ENCODE peak calls at places on chromosome 14, in five cellular contexts. R is fibroblast of mammary gland, L is left ventricle myocardium inferior, S is cardiac muscle cell, Q is heart left ventricle. A is an unnamed sample.

GRCh38 chr14:75491376-75491978 is 30.8 kb upstream of the BATF start:
- DNase-seq in Q (no peak), S (no peak), R (no peak), L (no peak), A (no peak)

GRCh38 chr14:87261621-87262020 is 731.4 kb downstream of the GALC start:
- DNase-seq in R (no peak), S (no peak), Q (no peak), L (no peak), A (no peak)

GRCh38 chr14:26765768-26766550 is 168.1 kb upstream of the NOVA1 start:
- DNase-seq in R (peak), S (no peak), Q (peak), L (peak), A (no peak)

GRCh38 chr14:44448816-44449411 is 58.2 kb downstream of the FSCB start:
- DNase-seq in R (no peak), L (no peak), S (no peak), Q (no peak), A (no peak)

GRCh38 chr14:100292301-100292775 is 13.9 kb downstream of the SLC25A29 start:
- DNase-seq in L (no peak), Q (no peak), R (no peak), S (no peak), A (no peak)

GRCh38 chr14:95319312-95320075 is at the start of gene CLMN:
- DNase-seq in L (peak), Q (peak), R (peak), S (peak), A (peak)

GRCh38 chr14:89619616-89620273 is 202.7 kb upstream of the FOXN3 start:
- DNase-seq in S (no peak), Q (no peak), R (no peak), L (no peak), A (no peak)

GRCh38 chr14:73102806-73103497 is 33.4 kb upstream of the PSEN1 start:
- DNase-seq in Q (no peak), L (no peak), R (no peak), S (no peak), A (no peak)

GRCh38 chr14:94341654-94342333 is 18.7 kb upstream of the SERPINA6 start:
- DNase-seq in R (no peak), S (no peak), L (no peak), Q (no peak), A (no peak)

GRCh38 chr14:59221558-59221957 is 33.1 kb downstream of the DAAM1 start:
- DNase-seq in R (peak), S (no peak), L (no peak), Q (no peak), A (no peak)

GRCh38 chr14:93019367-93019843 is 96.3 kb downstream of the ITPK1 start:
- DNase-seq in R (no peak), Q (no peak), S (no peak), L (no peak), A (no peak)

GRCh38 chr14:75301666-75302325 is 23.2 kb downstream of the FOS start:
- DNase-seq in Q (no peak), L (peak), S (no peak), R (peak), A (no peak)

GRCh38 chr14:60618200-60618599 is 31.1 kb downstream of the SIX1 start:
- DNase-seq in Q (no peak), R (no peak), S (no peak), L (no peak), A (no peak)

GRCh38 chr14:54848910-54849309 is 53.7 kb downstream of the GCH1 start:
- DNase-seq in S (no peak), Q (no peak), R (no peak), L (no peak), A (peak)

GRCh38 chr14:60092516-60092915 is 793 bp downstream of the PCNX4 start:
- DNase-seq in L (no peak), S (peak), Q (no peak), R (peak), A (peak)

GRCh38 chr14:31893156-31893813 is 183.8 kb upstream of the ARHGAP5 start:
- DNase-seq in R (no peak), L (no peak), Q (no peak), S (peak), A (peak)

GRCh38 chr14:89598548-89599186 is 181.6 kb upstream of the FOXN3 start:
- DNase-seq in S (no peak), Q (no peak), R (peak), L (no peak), A (no peak)

GRCh38 chr14:100532916-100533630 is 54.1 kb downstream of the BEGAIN start:
- DNase-seq in L (peak), S (no peak), Q (no peak), R (peak), A (no peak)

GRCh38 chr14:94040247-94040646 is 14.1 kb downstream of the OTUB2 start:
- DNase-seq in Q (no peak), L (no peak), S (no peak), R (no peak), A (no peak)

GRCh38 chr14:70257526-70257925 is 68.8 kb upstream of the SLC8A3 start:
- DNase-seq in Q (no peak), L (no peak), R (peak), S (no peak), A (peak)

GRCh38 chr14:104873380-104874055 is 8.4 kb downstream of the CEP170B start:
- DNase-seq in L (no peak), Q (peak), R (no peak), S (no peak), A (no peak)

GRCh38 chr14:100107236-100107635 is 42.0 kb downstream of the EVL start:
- DNase-seq in Q (no peak), L (no peak), S (no peak), R (no peak), A (no peak)

GRCh38 chr14:59358774-59359173 is 106.4 kb downstream of the GPR135 start:
- DNase-seq in S (no peak), L (no peak), R (no peak), Q (no peak), A (no peak)

GRCh38 chr14:88039197-88039596 is 34.3 kb downstream of the GPR65 start:
- DNase-seq in Q (no peak), R (no peak), L (no peak), S (no peak), A (no peak)

GRCh38 chr14:73153272-73153671 is 17.0 kb downstream of the PSEN1 start:
- DNase-seq in L (no peak), R (peak), S (no peak), Q (no peak), A (no peak)

GRCh38 chr14:53432378-53432802 is 279.3 kb upstream of the DDHD1 start:
- DNase-seq in L (no peak), S (peak), R (peak), Q (no peak), A (peak)

GRCh38 chr14:99378782-99379214 is 101.9 kb downstream of the SETD3 start:
- DNase-seq in L (no peak), Q (no peak), S (no peak), R (peak), A (no peak)

GRCh38 chr14:64704743-64705405 is 650 bp downstream of the PLEKHG3 start:
- DNase-seq in S (peak), Q (peak), R (no peak), L (no peak), A (no peak)

GRCh38 chr14:58193542-58193941 is 6.4 kb upstream of the ACTR10 start:
- DNase-seq in S (no peak), L (no peak), Q (no peak), R (peak), A (no peak)

GRCh38 chr14:20873370-20874177 is 17.6 kb upstream of the RNASE3 start:
- DNase-seq in S (peak), Q (peak), L (peak), R (peak), A (peak)

GRCh38 chr14:57364659-57365450 is 25.5 kb upstream of the NAA30 start:
- DNase-seq in L (no peak), R (no peak), Q (no peak), S (no peak), A (peak)

GRCh38 chr14:87869619-87870583 is 123.1 kb downstream of the GALC start:
- DNase-seq in S (no peak), Q (no peak), L (no peak), R (peak), A (no peak)

GRCh38 chr14:38522724-38523123 is 266.8 kb upstream of the CLEC14A start:
- DNase-seq in Q (no peak), R (no peak), S (peak), L (no peak), A (no peak)

GRCh38 chr14:72416081-72416849 is 477.6 kb downstream of the DPF3 start:
- DNase-seq in S (no peak), R (no peak), L (no peak), Q (no peak), A (no peak)

GRCh38 chr14:52080817-52081755 is 12.2 kb upstream of the NID2 start:
- DNase-seq in Q (no peak), S (peak), L (no peak), R (peak), A (no peak)

DNA sequence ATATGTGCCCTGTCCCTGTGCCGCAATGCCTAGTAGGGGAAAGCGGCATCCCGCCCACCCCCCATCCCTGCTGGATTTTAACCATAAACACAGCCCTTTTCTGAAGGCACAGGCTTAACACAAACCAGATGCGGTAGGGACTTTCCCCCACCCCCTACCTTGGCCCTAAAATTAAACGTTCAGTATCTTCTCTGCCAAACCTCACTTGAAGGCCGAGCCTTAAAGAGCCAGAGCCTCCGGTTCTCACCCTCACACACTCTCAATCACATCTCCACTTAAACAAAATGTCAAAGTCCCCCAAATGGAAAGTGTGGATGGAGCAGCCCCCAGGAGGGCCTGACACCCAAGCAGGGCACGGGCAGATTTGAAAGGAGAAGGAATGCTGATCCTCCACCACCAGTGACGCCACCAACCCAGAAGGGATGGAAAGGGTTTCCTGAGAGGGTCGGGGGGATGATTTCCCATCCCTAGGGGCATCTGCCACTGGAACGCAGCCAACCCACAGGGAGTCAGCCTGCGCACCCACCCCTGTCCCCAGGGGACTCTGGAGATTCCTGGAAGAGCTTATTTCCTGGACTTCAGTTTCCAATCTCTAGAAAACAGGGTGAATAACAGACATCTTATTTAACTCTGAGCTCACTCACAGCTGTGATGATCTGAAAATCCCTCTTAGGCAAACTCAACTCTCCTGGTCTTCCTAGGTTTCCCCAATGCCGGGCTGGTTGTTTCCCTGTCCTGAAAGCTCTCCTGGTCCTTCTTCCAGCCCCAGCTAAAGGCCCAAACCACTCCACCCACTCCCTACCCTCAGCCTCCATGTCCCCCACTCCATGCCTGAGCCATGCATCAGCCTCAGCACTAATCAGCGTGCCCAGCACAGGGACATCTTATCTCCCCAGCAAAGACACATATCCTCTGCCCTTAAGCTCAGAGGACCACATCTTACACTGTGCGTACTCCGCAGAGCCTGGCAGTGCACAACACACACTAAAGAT is 26.3 kb downstream of the ACTN1 start:
- DNase-seq in R (peak), Q (peak), S (peak), L (peak), A (no peak)
- H3K4me3 ChIP-seq in R (no peak), Q (peak), S (no peak), L (peak), A (no peak)

GRCh38 chr14:98227727-98228111 is 1044.3 kb downstream of the BCL11B start:
- DNase-seq in Q (no peak), R (no peak), S (no peak), L (no peak), A (no peak)
- H3K4me3 ChIP-seq in Q (no peak), R (no peak), S (no peak), L (no peak), A (no peak)

GRCh38 chr14:36647417-36647826 is 14.2 kb upstream of the PAX9 start:
- DNase-seq in L (no peak), Q (no peak), S (no peak), R (no peak), A (peak)
- H3K4me3 ChIP-seq in L (peak), Q (peak), S (peak), R (no peak), A (peak)

DNA sequence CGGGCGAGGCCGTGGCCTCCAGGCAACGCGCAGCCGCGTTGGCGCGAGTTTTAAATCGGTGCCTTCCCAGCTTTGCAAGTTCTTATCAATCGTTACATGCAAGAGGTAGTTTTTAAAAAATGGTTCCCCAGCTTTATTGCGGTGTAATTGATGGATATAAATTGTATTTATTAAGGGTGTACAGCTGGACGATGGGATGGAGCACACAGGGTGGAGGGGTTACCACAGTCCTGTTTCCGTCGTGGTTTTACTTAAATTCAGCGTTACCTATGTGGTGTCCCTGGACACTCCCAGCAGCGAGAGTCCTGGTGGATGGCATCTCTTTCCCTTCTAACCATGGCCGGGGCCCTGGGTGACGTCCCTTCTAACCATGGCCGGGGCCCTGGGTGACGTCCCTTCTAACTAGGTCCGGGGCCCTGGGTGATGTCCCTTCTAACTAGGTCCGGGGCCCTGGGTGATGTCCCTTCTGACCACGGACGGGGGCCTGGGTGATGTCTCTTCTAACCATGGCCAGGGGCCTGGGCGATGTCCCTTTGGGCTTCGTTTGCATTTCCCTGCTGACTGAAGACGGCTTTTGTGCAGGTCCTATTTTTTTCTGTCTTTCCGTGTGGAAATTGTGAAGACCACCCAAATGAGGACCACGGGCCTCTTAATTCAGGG is 97.9 kb downstream of the TNFAIP2 start:
- DNase-seq in S (no peak), R (no peak), Q (no peak), L (no peak), A (no peak)
- H3K4me3 ChIP-seq in S (peak), R (no peak), Q (peak), L (peak), A (peak)

DNA sequence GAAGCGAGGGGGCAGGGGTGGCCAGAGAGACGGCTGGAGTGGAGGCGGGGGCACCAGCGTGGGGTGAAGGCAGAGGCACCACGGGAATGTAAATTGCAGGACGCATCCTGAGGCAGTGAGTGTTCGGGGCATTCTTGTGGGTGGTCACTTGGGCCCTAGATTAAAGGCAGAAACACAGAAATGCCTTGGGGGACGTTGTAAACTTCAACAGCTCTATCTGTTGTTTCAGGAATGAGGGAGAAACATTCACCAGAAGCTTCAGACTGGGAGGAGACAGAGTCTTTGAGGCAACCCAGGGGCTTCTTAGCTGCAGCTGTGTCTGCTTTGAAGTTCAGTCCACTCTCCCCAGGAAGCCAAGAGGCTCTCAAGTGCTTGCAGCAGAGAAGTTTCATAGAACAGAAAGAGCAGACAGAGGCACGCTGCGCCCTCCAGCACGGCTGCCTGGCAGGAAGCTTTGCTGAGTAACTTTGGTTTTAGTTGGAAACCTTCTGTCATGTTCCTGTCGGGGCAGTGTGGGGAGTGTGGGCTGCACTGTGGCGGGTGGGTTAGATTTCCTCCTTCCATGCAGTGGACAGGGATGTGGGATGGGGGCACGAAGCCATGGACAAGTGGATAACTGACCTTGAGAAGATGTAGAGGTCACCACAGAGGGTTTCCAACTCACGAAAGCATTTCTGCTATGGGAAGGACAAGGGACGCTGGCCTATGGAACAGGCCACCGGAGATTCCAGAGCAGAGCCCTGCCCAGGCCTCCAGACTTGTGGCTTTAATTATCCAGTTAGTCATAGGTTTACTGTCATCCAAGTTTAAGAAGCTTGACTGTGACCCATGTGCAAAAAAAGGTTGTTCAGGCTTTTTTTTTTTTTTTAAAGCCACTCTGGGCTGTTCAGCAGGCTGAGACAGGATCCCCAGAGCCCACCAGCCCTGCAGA is 107.6 kb downstream of the ARF6 start:
- DNase-seq in R (peak), Q (peak), S (peak), L (peak), A (peak)
- H3K4me3 ChIP-seq in R (peak), Q (no peak), S (no peak), L (no peak), A (peak)

DNA sequence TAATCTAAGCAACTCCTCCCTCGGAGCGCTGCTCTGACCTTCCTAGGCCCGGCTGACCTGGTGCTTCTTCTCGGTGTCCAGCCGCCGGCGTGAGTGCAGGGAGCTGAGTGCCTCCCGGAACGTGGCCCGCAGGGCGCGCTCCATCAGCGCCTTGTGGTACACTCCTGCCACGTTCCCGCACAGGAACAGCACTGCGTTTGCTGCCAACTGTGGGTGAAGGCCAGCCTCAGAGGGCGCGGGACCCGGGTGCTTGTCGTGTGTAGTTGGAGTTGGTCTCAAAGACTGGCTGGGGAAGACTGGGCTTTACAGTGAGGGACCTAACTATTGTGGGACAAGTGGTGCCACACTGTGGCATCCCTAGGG is 3.2 kb downstream of the ADCY4 start:
- DNase-seq in Q (peak), S (no peak), R (no peak), L (no peak), A (no peak)
- H3K4me3 ChIP-seq in Q (no peak), S (no peak), R (no peak), L (no peak), A (peak)

GRCh38 chr14:77327111-77327510 is 6.3 kb downstream of the GSTZ1 start:
- DNase-seq in S (no peak), Q (no peak), R (no peak), L (no peak), A (no peak)
- H3K4me3 ChIP-seq in S (no peak), Q (no peak), R (no peak), L (no peak), A (no peak)

DNA sequence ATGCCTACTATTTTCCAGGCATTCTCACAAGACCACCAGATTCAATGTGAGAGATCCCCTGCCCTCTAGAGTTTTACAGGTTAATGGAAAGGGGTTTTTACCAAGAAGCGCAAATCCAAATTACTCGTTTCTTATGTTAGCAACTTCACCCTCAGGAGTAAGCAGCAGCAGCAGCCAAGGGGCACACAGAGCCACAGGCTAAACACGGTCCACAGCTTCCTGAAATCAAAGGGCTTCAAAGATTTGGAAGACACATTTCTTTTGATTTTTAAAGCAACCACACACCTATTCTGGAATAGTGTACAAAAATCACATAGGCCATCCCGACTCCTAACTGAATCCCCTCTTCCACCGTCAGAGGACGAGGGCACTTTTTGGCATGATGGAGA is 106.9 kb downstream of the ARF6 start:
- DNase-seq in Q (no peak), R (no peak), L (no peak), S (no peak), A (no peak)
- H3K4me3 ChIP-seq in Q (no peak), R (no peak), L (no peak), S (no peak), A (no peak)

A was measured in GM23338.